ENCODE peak calls at places on chromosome 7, in eight cellular contexts. Z is tibial nerve; U is RWPE2; L is neural progenitor cell; T is GM23248; D is CD8-positive, alpha-beta T cell; Y is A549; A is CD4-positive, alpha-beta memory T cell. V is an unnamed sample.

GRCh38 chr7:43680736-43681135 is 48.6 kb downstream of the COA1 start:
- DNase-seq in A (no peak), L (no peak), Z (no peak), T (no peak), D (no peak), Y (no peak), U (no peak), V (no peak)

GRCh38 chr7:131110294-131111080 is 217.2 kb upstream of the MKLN1 start:
- DNase-seq in U (no peak), A (peak; percentile 1), Y (no peak), L (peak; percentile 13), Z (peak; percentile 39), T (peak; percentile 77), D (no peak), V (peak; percentile 66)

GRCh38 chr7:47297120-47297519 is 284.8 kb downstream of the TNS3 start:
- DNase-seq in Z (no peak), A (no peak), D (no peak), Y (no peak), U (no peak), L (no peak), T (no peak), V (no peak)

GRCh38 chr7:122413339-122413738 is 108.8 kb upstream of the FEZF1 start:
- DNase-seq in U (no peak), D (no peak), Z (no peak), A (no peak), L (no peak), Y (no peak), T (no peak), V (no peak)

GRCh38 chr7:36868727-36869411 is 144.6 kb upstream of the AOAH start:
- DNase-seq in U (no peak), A (no peak), L (no peak), Y (no peak), T (no peak), Z (no peak), D (no peak), V (no peak)

GRCh38 chr7:32958046-32959025 is 1.1 kb downstream of the FKBP9 start:
- DNase-seq in Y (no peak), Z (peak; percentile 55), L (no peak), A (no peak), D (no peak), U (no peak), T (peak; percentile 89), V (peak; percentile 8)

GRCh38 chr7:128458956-128459355 is 3.3 kb downstream of the HILPDA start:
- DNase-seq in D (no peak), L (no peak), Z (no peak), T (no peak), A (no peak), U (no peak), Y (no peak), V (no peak)

GRCh38 chr7:79227035-79227434 is 226.4 kb downstream of the MAGI2 start:
- DNase-seq in Y (no peak), U (no peak), T (peak; percentile 8), D (no peak), A (no peak), L (no peak), Z (no peak), V (no peak)

GRCh38 chr7:99459087-99459486 is 6.9 kb downstream of the ATP5MF start:
- DNase-seq in U (no peak), A (no peak), T (peak; percentile 57), Y (no peak), Z (no peak), L (peak; percentile 32), D (peak; percentile 23), V (no peak)

GRCh38 chr7:109844362-109844761 is 1246.6 kb upstream of the LRRN3 start:
- DNase-seq in A (no peak), Z (no peak), U (no peak), Y (peak; percentile 15), L (peak; percentile 8), D (no peak), T (peak; percentile 4), V (no peak)

GRCh38 chr7:40799-41750 is 151.3 kb upstream of the FAM20C start:
- DNase-seq in L (no peak), D (no peak), A (no peak), Y (no peak), T (no peak), U (peak; percentile 10), Z (peak; percentile 3), V (no peak)

GRCh38 chr7:70334883-70335282 is 736.6 kb downstream of the AUTS2 start:
- DNase-seq in L (no peak), U (no peak), T (no peak), Y (no peak), A (peak; percentile 25), D (no peak), Z (no peak), V (no peak)
- H3K27ac ChIP-seq in L (peak overlapping the region; percentile 15), U (no peak overlapping the region), T (no peak overlapping the region), Y (no peak overlapping the region), A (no peak overlapping the region), D (no peak overlapping the region), Z (no peak overlapping the region), V (no peak overlapping the region)

GRCh38 chr7:20331231-20331880 is 656 bp downstream of the ITGB8 start:
- DNase-seq in U (peak; percentile 53), L (peak; percentile 94), T (peak; percentile 64), Z (peak; percentile 17), Y (no peak), A (no peak), D (peak; percentile 4), V (peak; percentile 83)
- H3K27ac ChIP-seq in U (peak overlapping the region; percentile 94), L (peak overlapping the region; percentile 81), T (peak overlapping the region; percentile 83), Z (peak overlapping the region; percentile 98), Y (peak overlapping the region; percentile 86), A (no peak overlapping the region), D (no peak overlapping the region), V (peak overlapping the region; percentile 93)

GRCh38 chr7:77655361-77655760 is 40.9 kb upstream of the RSBN1L start:
- DNase-seq in Z (no peak), D (no peak), A (no peak), Y (no peak), T (no peak), U (no peak), L (no peak), V (no peak)

GRCh38 chr7:77653572-77653971 is 42.7 kb upstream of the RSBN1L start:
- DNase-seq in L (no peak), A (no peak), T (no peak), U (no peak), D (no peak), Y (no peak), Z (no peak), V (no peak)

GRCh38 chr7:77657427-77658331 is 38.6 kb upstream of the RSBN1L start:
- DNase-seq in D (no peak), A (peak; percentile 43), U (no peak), Z (peak; percentile 14), Y (peak; percentile 32), T (peak; percentile 62), L (peak; percentile 37), V (no peak)

GRCh38 chr7:77658928-77659327 is 37.3 kb upstream of the RSBN1L start:
- DNase-seq in Z (no peak), A (no peak), U (no peak), T (no peak), L (no peak), Y (no peak), D (no peak), V (no peak)

DNA sequence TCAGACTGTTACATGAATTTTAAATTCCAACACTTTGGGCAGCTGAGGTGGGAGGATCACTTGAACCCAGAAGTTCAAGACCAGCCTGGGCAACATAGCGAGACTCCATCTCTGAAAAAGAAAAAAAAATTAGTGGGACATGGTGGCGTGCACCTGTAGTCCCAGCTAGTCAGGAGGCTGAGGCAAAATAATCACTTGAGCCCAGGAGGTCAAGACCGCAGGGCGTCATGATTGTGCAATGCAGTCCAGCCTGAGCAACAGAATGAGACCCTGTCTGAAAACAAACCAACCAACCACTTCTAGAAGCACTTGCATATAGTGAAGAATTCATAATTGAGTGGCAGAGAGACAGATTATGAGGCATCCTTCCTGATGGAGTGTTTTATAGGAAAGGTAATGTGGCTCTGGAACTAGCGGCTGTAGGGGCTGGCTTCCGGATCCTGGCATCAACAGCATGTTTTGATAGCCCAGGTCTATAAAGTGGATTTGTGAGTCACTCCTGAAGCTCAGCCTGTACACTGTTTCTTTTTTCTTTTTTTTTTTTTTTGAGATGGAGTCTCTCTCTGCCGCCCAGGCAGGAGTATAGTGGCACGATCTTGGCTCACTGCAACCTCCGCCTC is 40.3 kb upstream of the RSBN1L start:
- DNase-seq in L (no peak), T (no peak), U (no peak), Y (no peak), A (no peak), D (no peak), Z (no peak), V (no peak)
- H3K27ac ChIP-seq in L (no peak overlapping the region), T (no peak overlapping the region), U (no peak overlapping the region), Y (no peak overlapping the region), A (no peak overlapping the region), D (no peak overlapping the region), Z (no peak overlapping the region), V (no peak overlapping the region)

GRCh38 chr7:158316466-158317031 is 271.1 kb downstream of the PTPRN2 start:
- DNase-seq in U (no peak), L (no peak), Y (no peak), D (no peak), Z (no peak), T (no peak), A (no peak), V (no peak)

GRCh38 chr7:158317238-158318205 is 270.1 kb downstream of the PTPRN2 start:
- DNase-seq in T (no peak), A (no peak), Y (no peak), Z (no peak), U (no peak), D (no peak), L (peak; percentile 98), V (peak; percentile 19)

GRCh38 chr7:158315881-158316280 is 271.7 kb downstream of the PTPRN2 start:
- DNase-seq in A (no peak), L (no peak), U (no peak), Y (no peak), Z (no peak), T (no peak), D (no peak), V (no peak)

GRCh38 chr7:158320328-158320727 is 267.3 kb downstream of the PTPRN2 start:
- DNase-seq in Y (no peak), A (no peak), T (no peak), D (no peak), L (no peak), U (no peak), Z (no peak), V (no peak)

GRCh38 chr7:158318511-158318913 is 269.1 kb downstream of the PTPRN2 start:
- DNase-seq in D (no peak), L (peak; percentile 65), Y (no peak), Z (no peak), U (no peak), T (no peak), A (no peak), V (no peak)
- H3K27ac ChIP-seq in D (no peak overlapping the region), L (peak overlapping the region; percentile 91), Y (no peak overlapping the region), Z (no peak overlapping the region), U (no peak overlapping the region), T (no peak overlapping the region), A (no peak overlapping the region), V (no peak overlapping the region)

DNA sequence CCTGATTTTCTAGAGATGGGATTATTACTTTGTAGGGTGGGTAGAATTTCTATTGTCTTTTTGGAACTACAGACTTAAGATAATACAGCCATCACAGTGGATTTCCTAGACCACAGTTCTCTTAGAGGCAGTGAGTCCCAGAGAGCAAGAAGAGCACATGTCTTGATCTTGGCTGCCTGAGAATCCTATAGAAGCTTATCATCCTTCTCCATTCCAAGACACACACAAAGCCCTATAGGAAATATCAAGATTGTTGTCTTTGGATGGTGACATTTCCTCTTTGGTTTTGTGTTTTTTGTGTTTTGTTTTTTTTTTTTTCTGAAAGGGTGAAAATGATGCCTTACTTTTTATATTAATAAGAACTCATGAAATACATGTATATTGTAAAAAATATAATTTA is 143.1 kb downstream of the AHR start:
- DNase-seq in Y (no peak), U (no peak), T (no peak), L (no peak), D (no peak), A (no peak), Z (no peak), V (no peak)
- H3K27ac ChIP-seq in Y (no peak overlapping the region), U (no peak overlapping the region), T (no peak overlapping the region), L (no peak overlapping the region), D (no peak overlapping the region), A (no peak overlapping the region), Z (no peak overlapping the region), V (no peak overlapping the region)